ENCODE peak calls at places on chromosomes 1 and 21, in ten cellular contexts. A, K, U, O, X, W, R, S, J and F are unnamed samples.

GRCh38 chr1:15210651-15211390 is 36.2 kb upstream of the FHAD1 start:
- DNase-seq in X (no peak), K (no peak), S (no peak), O (no peak), R (no peak), U (no peak), W (no peak), J (no peak), A (no peak), F (no peak)

GRCh38 chr1:159922499-159923202 is 2.7 kb downstream of the TAGLN2 start:
- DNase-seq in J (peak), O (no peak), X (no peak), R (no peak), K (no peak), A (no peak), W (no peak), U (no peak), S (no peak), F (no peak)

GRCh38 chr1:61142726-61143500 is 60.6 kb downstream of the NFIA start:
- DNase-seq in X (no peak), U (peak), A (no peak), W (no peak), S (no peak), R (no peak), O (no peak), J (peak), K (no peak), F (peak)

GRCh38 chr1:153494976-153495535 is 34.6 kb upstream of the S100A7 start:
- DNase-seq in S (peak), W (peak), K (peak), A (peak), X (peak), U (peak), O (peak), J (peak), R (peak), F (peak)

GRCh38 chr21:44272231-44272858 is 10.6 kb upstream of the DNMT3L start:
- DNase-seq in S (no peak), O (no peak), X (no peak), K (no peak), J (no peak), W (no peak), A (no peak), R (no peak), U (no peak), F (no peak)

GRCh38 chr1:156858959-156859522 is at the start of gene INSRR:
- DNase-seq in W (no peak), U (no peak), X (no peak), S (no peak), R (no peak), A (no peak), K (peak), J (no peak), O (no peak), F (no peak)

GRCh38 chr1:52503706-52504105 is 49.2 kb downstream of the TUT4 start:
- DNase-seq in J (no peak), A (no peak), U (no peak), R (no peak), O (no peak), W (no peak), K (no peak), S (no peak), X (no peak), F (no peak)

GRCh38 chr21:38048241-38048640 is 132.0 kb upstream of the KCNJ6 start:
- DNase-seq in K (no peak), U (peak), A (no peak), R (peak), J (no peak), W (peak), S (no peak), O (no peak), X (no peak), F (no peak)

GRCh38 chr21:36291509-36291908 is 28.5 kb upstream of the MORC3 start:
- DNase-seq in S (no peak), O (no peak), R (no peak), X (no peak), K (no peak), J (no peak), A (no peak), U (no peak), W (no peak), F (no peak)

GRCh38 chr1:62301726-62302390 is 17.4 kb downstream of the KANK4 start:
- DNase-seq in O (no peak), K (no peak), J (no peak), A (no peak), S (no peak), U (peak), X (no peak), R (no peak), W (no peak), F (peak)

GRCh38 chr1:29162476-29163138 is 19.1 kb downstream of the SRSF4 start:
- DNase-seq in X (no peak), U (no peak), A (no peak), K (no peak), J (no peak), S (no peak), R (no peak), O (no peak), W (no peak), F (no peak)

GRCh38 chr1:241870290-241870689 is 22.3 kb downstream of the EXO1 start:
- DNase-seq in A (no peak), R (no peak), U (no peak), K (no peak), S (no peak), J (no peak), O (no peak), X (no peak), W (no peak), F (no peak)

GRCh38 chr1:226945106-226945857 is 5.2 kb downstream of the COQ8A start:
- DNase-seq in R (no peak), W (no peak), J (peak), K (peak), U (peak), S (no peak), A (no peak), X (no peak), O (no peak), F (peak)

GRCh38 chr1:211591980-211592493 is 13.1 kb upstream of the SLC30A1 start:
- DNase-seq in U (no peak), X (no peak), R (no peak), W (no peak), O (no peak), J (no peak), K (no peak), A (no peak), S (no peak), F (no peak)

GRCh38 chr21:32413697-32414578 is 1.4 kb downstream of the EVA1C start:
- DNase-seq in R (no peak), O (no peak), K (no peak), W (no peak), J (peak), U (peak), S (no peak), X (no peak), A (no peak), F (no peak)